ENCODE peak calls at places on chromosome 12, in six cellular contexts. One of them, this sample, is unnamed.

GRCh38 chr12:116568203-116568602 is 9.0 kb downstream of the MAP1LC3B2 start:
- DNase-seq in GM12878: no peak
- DNase-seq in H1: no peak
- DNase-seq in HCT116: no peak
- DNase-seq in SK-N-SH: no peak
- DNase-seq in K562: no peak
- DNase-seq in this sample: no peak

GRCh38 chr12:112892821-112893220 is 13.9 kb upstream of the OAS1 start:
- DNase-seq in GM12878: no peak
- DNase-seq in H1: no peak
- DNase-seq in HCT116: no peak
- DNase-seq in SK-N-SH: no peak
- DNase-seq in K562: no peak
- DNase-seq in this sample: peak

GRCh38 chr12:45989857-45990467 is 412 bp downstream of the SCAF11 start:
- DNase-seq in GM12878: no peak
- DNase-seq in H1: no peak
- DNase-seq in HCT116: peak
- DNase-seq in SK-N-SH: peak
- DNase-seq in K562: peak
- DNase-seq in this sample: no peak

GRCh38 chr12:45299132-45299692 is 83.3 kb downstream of the ANO6 start:
- DNase-seq in GM12878: no peak
- DNase-seq in H1: no peak
- DNase-seq in HCT116: peak
- DNase-seq in SK-N-SH: no peak
- DNase-seq in K562: peak
- DNase-seq in this sample: peak

GRCh38 chr12:55705802-55706402 is 1.8 kb downstream of the ITGA7 start:
- DNase-seq in GM12878: no peak
- DNase-seq in H1: no peak
- DNase-seq in HCT116: no peak
- DNase-seq in SK-N-SH: no peak
- DNase-seq in K562: peak
- DNase-seq in this sample: no peak

GRCh38 chr12:65787056-65787855 is 37.0 kb upstream of the HMGA2 start:
- DNase-seq in GM12878: no peak
- DNase-seq in H1: no peak
- DNase-seq in HCT116: no peak
- DNase-seq in SK-N-SH: no peak
- DNase-seq in K562: no peak
- DNase-seq in this sample: no peak

GRCh38 chr12:48899651-48900050 is 25.6 kb downstream of the FKBP11 start:
- DNase-seq in GM12878: no peak
- DNase-seq in H1: no peak
- DNase-seq in HCT116: no peak
- DNase-seq in SK-N-SH: no peak
- DNase-seq in K562: no peak
- DNase-seq in this sample: no peak

GRCh38 chr12:109725321-109726105 is 11.9 kb downstream of the FAM222A start:
- DNase-seq in GM12878: no peak
- DNase-seq in H1: no peak
- DNase-seq in HCT116: no peak
- DNase-seq in SK-N-SH: peak
- DNase-seq in K562: no peak
- DNase-seq in this sample: no peak

GRCh38 chr12:26275313-26276257 is 80.2 kb downstream of the SSPN start:
- DNase-seq in GM12878: no peak
- DNase-seq in H1: no peak
- DNase-seq in HCT116: no peak
- DNase-seq in SK-N-SH: no peak
- DNase-seq in K562: no peak
- DNase-seq in this sample: no peak

GRCh38 chr12:93783827-93784226 is 106.7 kb downstream of the CRADD start:
- DNase-seq in GM12878: no peak
- DNase-seq in H1: no peak
- DNase-seq in HCT116: no peak
- DNase-seq in SK-N-SH: peak
- DNase-seq in K562: no peak
- DNase-seq in this sample: no peak

GRCh38 chr12:3055712-3056467 is 21.3 kb upstream of the TSPAN9 start:
- DNase-seq in GM12878: no peak
- DNase-seq in H1: no peak
- DNase-seq in HCT116: no peak
- DNase-seq in SK-N-SH: no peak
- DNase-seq in K562: no peak
- DNase-seq in this sample: no peak

GRCh38 chr12:71763682-71764379 is 9.2 kb downstream of the RAB21 start:
- DNase-seq in GM12878: no peak
- DNase-seq in H1: no peak
- DNase-seq in HCT116: no peak
- DNase-seq in SK-N-SH: no peak
- DNase-seq in K562: no peak
- DNase-seq in this sample: no peak

GRCh38 chr12:25337916-25338315 is 87.2 kb upstream of the KRAS start:
- DNase-seq in GM12878: no peak
- DNase-seq in H1: no peak
- DNase-seq in HCT116: no peak
- DNase-seq in SK-N-SH: no peak
- DNase-seq in K562: no peak
- DNase-seq in this sample: no peak

GRCh38 chr12:25256005-25256404 is 5.3 kb upstream of the KRAS start:
- DNase-seq in GM12878: no peak
- DNase-seq in H1: no peak
- DNase-seq in HCT116: no peak
- DNase-seq in SK-N-SH: no peak
- DNase-seq in K562: no peak
- DNase-seq in this sample: no peak

GRCh38 chr12:11719678-11720099 is 70.2 kb downstream of the ETV6 start:
- DNase-seq in GM12878: no peak
- DNase-seq in H1: peak
- DNase-seq in HCT116: no peak
- DNase-seq in SK-N-SH: peak
- DNase-seq in K562: no peak
- DNase-seq in this sample: no peak

GRCh38 chr12:3489057-3489456 is 1.9 kb upstream of the PRMT8 start:
- DNase-seq in GM12878: no peak
- DNase-seq in H1: no peak
- DNase-seq in HCT116: no peak
- DNase-seq in SK-N-SH: no peak
- DNase-seq in K562: no peak
- DNase-seq in this sample: no peak

GRCh38 chr12:64813733-64814132 is 10.7 kb upstream of the TBC1D30 start:
- DNase-seq in GM12878: no peak
- DNase-seq in H1: no peak
- DNase-seq in HCT116: no peak
- DNase-seq in SK-N-SH: no peak
- DNase-seq in K562: no peak
- DNase-seq in this sample: no peak

GRCh38 chr12:19196959-19197630 is 67.6 kb downstream of the PLEKHA5 start:
- DNase-seq in GM12878: no peak
- DNase-seq in H1: no peak
- DNase-seq in HCT116: no peak
- DNase-seq in SK-N-SH: no peak
- DNase-seq in K562: no peak
- DNase-seq in this sample: no peak

GRCh38 chr12:102349079-102349478 is 131.3 kb downstream of the IGF1 start:
- DNase-seq in GM12878: no peak
- DNase-seq in H1: no peak
- DNase-seq in HCT116: no peak
- DNase-seq in SK-N-SH: no peak
- DNase-seq in K562: no peak
- DNase-seq in this sample: no peak

GRCh38 chr12:50981319-50982239 is 29.2 kb downstream of the HIGD1C start:
- DNase-seq in GM12878: no peak
- DNase-seq in H1: no peak
- DNase-seq in HCT116: no peak
- DNase-seq in SK-N-SH: no peak
- DNase-seq in K562: peak
- DNase-seq in this sample: no peak

GRCh38 chr12:56518570-56518969 is 3.0 kb upstream of the RBMS2 start:
- DNase-seq in GM12878: no peak
- DNase-seq in H1: no peak
- DNase-seq in HCT116: no peak
- DNase-seq in SK-N-SH: no peak
- DNase-seq in K562: no peak
- DNase-seq in this sample: no peak

GRCh38 chr12:107900588-107900987 is 126.1 kb downstream of the ASCL4 start:
- DNase-seq in GM12878: no peak
- DNase-seq in H1: no peak
- DNase-seq in HCT116: no peak
- DNase-seq in SK-N-SH: no peak
- DNase-seq in K562: no peak
- DNase-seq in this sample: no peak

GRCh38 chr12:55044135-55044534 is 24.4 kb downstream of the NEUROD4 start:
- DNase-seq in GM12878: no peak
- DNase-seq in H1: no peak
- DNase-seq in HCT116: no peak
- DNase-seq in SK-N-SH: no peak
- DNase-seq in K562: no peak
- DNase-seq in this sample: no peak

GRCh38 chr12:122894173-122895121 is 1.5 kb downstream of the VPS37B start:
- DNase-seq in GM12878: no peak
- DNase-seq in H1: no peak
- DNase-seq in HCT116: no peak
- DNase-seq in SK-N-SH: no peak
- DNase-seq in K562: no peak
- DNase-seq in this sample: no peak

GRCh38 chr12:58099476-58099875 is 158.1 kb downstream of the ATP23 start:
- DNase-seq in GM12878: no peak
- DNase-seq in H1: no peak
- DNase-seq in HCT116: no peak
- DNase-seq in SK-N-SH: no peak
- DNase-seq in K562: no peak
- DNase-seq in this sample: no peak

GRCh38 chr12:25020621-25021243 is 71.8 kb upstream of the BCAT1 start:
- DNase-seq in GM12878: peak
- DNase-seq in H1: no peak
- DNase-seq in HCT116: no peak
- DNase-seq in SK-N-SH: no peak
- DNase-seq in K562: no peak
- DNase-seq in this sample: no peak

GRCh38 chr12:47025798-47026197 is 53.6 kb upstream of the PCED1B start:
- DNase-seq in GM12878: no peak
- DNase-seq in H1: no peak
- DNase-seq in HCT116: no peak
- DNase-seq in SK-N-SH: no peak
- DNase-seq in K562: no peak
- DNase-seq in this sample: no peak

GRCh38 chr12:113054948-113055486 is 1.5 kb upstream of the DTX1 start:
- DNase-seq in GM12878: no peak
- DNase-seq in H1: no peak
- DNase-seq in HCT116: no peak
- DNase-seq in SK-N-SH: no peak
- DNase-seq in K562: no peak
- DNase-seq in this sample: no peak

GRCh38 chr12:77941396-77941795 is 110.7 kb downstream of the NAV3 start:
- DNase-seq in GM12878: no peak
- DNase-seq in H1: no peak
- DNase-seq in HCT116: no peak
- DNase-seq in SK-N-SH: no peak
- DNase-seq in K562: no peak
- DNase-seq in this sample: no peak
- TF ChIP-seq JUND in GM12878: no peak
- TF ChIP-seq JUND in H1: no peak
- TF ChIP-seq JUND in HCT116: no peak
- TF ChIP-seq JUND in SK-N-SH: no peak
- TF ChIP-seq JUND in K562: no peak
- TF ChIP-seq JUND in this sample: no peak

GRCh38 chr12:53999596-54000104 is 311 bp upstream of the HOXC9 start:
- DNase-seq in GM12878: no peak
- DNase-seq in H1: no peak
- DNase-seq in HCT116: peak
- DNase-seq in SK-N-SH: peak
- DNase-seq in K562: peak
- DNase-seq in this sample: peak
- TF ChIP-seq JUND in GM12878: no peak
- TF ChIP-seq JUND in H1: no peak
- TF ChIP-seq JUND in HCT116: no peak
- TF ChIP-seq JUND in SK-N-SH: no peak
- TF ChIP-seq JUND in K562: peak
- TF ChIP-seq JUND in this sample: no peak

DNA sequence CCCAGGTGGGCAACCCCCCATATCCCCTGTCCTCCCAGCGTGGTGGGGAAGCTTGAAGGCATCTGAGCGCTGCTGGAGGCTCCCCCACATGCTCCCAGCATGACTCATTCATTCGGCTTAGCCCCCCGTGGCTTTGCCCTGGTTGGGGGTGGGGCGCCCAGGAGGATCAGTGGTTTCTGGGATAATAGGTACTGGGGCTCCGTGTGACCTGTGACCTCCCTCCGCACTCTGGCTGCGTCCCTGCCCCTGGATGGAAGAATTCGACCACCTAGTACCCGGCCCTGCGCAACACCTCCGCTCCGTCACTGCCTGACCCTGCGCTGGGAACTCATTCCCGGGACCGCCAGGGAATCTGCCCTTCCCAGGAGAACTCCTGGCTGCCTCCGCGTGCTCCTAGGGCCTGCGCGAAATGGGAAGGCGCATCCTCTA is 120.1 kb downstream of the AACS start:
- DNase-seq in GM12878: no peak
- DNase-seq in H1: no peak
- DNase-seq in HCT116: no peak
- DNase-seq in SK-N-SH: no peak
- DNase-seq in K562: peak
- DNase-seq in this sample: no peak
- TF ChIP-seq JUND in GM12878: no peak
- TF ChIP-seq JUND in H1: peak
- TF ChIP-seq JUND in HCT116: no peak
- TF ChIP-seq JUND in SK-N-SH: no peak
- TF ChIP-seq JUND in K562: no peak
- TF ChIP-seq JUND in this sample: no peak

GRCh38 chr12:85155791-85156190 is 119.6 kb downstream of the LRRIQ1 start:
- DNase-seq in GM12878: no peak
- DNase-seq in H1: no peak
- DNase-seq in HCT116: peak
- DNase-seq in SK-N-SH: peak
- DNase-seq in K562: no peak
- DNase-seq in this sample: no peak
- TF ChIP-seq JUND in GM12878: no peak
- TF ChIP-seq JUND in H1: no peak
- TF ChIP-seq JUND in HCT116: no peak
- TF ChIP-seq JUND in SK-N-SH: no peak
- TF ChIP-seq JUND in K562: no peak
- TF ChIP-seq JUND in this sample: no peak

DNA sequence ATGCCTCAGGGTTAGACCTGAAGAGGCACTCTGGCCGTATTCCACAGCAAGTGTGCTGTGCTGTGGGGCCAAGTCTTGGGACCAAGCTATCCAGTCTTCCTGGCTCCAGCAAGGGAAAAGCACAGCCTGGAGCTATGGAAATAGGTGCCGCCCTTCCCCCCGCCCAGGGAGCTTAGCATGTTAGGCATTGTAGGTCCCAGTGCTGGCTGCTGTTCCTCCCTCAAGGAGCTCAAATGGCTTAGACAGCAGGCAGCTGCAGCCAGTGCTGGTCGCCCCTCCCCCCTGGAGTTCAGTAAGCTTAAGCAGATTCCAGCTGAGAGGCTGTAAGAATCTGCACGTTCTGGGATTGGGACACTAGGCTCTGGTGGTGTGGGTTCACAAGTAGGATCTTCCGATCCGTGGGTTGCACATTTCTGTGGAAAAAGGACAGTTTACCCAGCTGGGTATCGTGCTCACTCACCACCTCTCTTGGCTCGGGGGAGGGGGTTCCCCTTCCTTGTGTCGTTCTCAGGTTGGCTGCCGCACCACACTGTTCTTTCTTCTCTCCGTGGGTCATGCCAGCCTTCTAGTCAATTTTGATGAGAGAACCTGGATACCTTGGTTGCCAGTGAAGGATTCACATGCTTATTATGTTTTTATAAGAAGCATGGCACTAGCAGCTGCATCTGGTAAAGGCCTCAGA is 127.3 kb downstream of the CNTN1 start:
- DNase-seq in GM12878: no peak
- DNase-seq in H1: peak
- DNase-seq in HCT116: no peak
- DNase-seq in SK-N-SH: no peak
- DNase-seq in K562: no peak
- DNase-seq in this sample: no peak
- TF ChIP-seq JUND in GM12878: no peak
- TF ChIP-seq JUND in H1: no peak
- TF ChIP-seq JUND in HCT116: no peak
- TF ChIP-seq JUND in SK-N-SH: no peak
- TF ChIP-seq JUND in K562: no peak
- TF ChIP-seq JUND in this sample: no peak

This sample was measured in T47D.